ENCODE peak calls at places on chromosomes 6 and 20, in eight cellular contexts. F is A549; X is lower lobe of right lung; R is CD4-positive, alpha-beta memory T cell; P is small intestine; H is body of pancreas; Y is mammary epithelial cell; U is heart left ventricle. D is an unnamed sample.

GRCh38 chr6:97059473-97059872 is 134.9 kb downstream of the KLHL32 start:
- DNase-seq in P (peak; percentile 38), R (no peak), Y (peak; percentile 17), H (no peak), U (no peak), F (peak; percentile 26), X (no peak), D (no peak)

GRCh38 chr20:21826946-21827345 is 121.5 kb downstream of the PAX1 start:
- DNase-seq in R (no peak), F (no peak), Y (no peak), U (no peak), X (no peak), P (no peak), H (no peak), D (no peak)

GRCh38 chr6:44475417-44475778 is 87.9 kb downstream of the CDC5L start:
- DNase-seq in F (no peak), Y (no peak), H (no peak), P (no peak), R (no peak), U (no peak), X (no peak), D (no peak)

GRCh38 chr6:98657764-98658163 is 176.6 kb upstream of the POU3F2 start:
- DNase-seq in X (peak; percentile 45), R (no peak), U (no peak), Y (peak; percentile 32), H (no peak), F (no peak), P (peak; percentile 3), D (no peak)

GRCh38 chr6:44925100-44925739 is 402.9 kb upstream of the RUNX2 start:
- DNase-seq in Y (peak; percentile 72), R (peak; percentile 87), F (no peak), H (no peak), P (peak; percentile 43), U (no peak), X (no peak), D (no peak)

GRCh38 chr6:90496191-90496590 is 90.7 kb downstream of the MAP3K7 start:
- DNase-seq in X (no peak), Y (no peak), R (no peak), F (no peak), P (no peak), U (no peak), H (no peak), D (no peak)

GRCh38 chr6:2979819-2980464 is 8.6 kb upstream of the SERPINB6 start:
- DNase-seq in P (peak; percentile 83), Y (peak; percentile 14), X (no peak), U (no peak), H (no peak), R (no peak), F (no peak), D (no peak)

GRCh38 chr20:36225666-36226065 is 10.6 kb upstream of the AAR2 start:
- DNase-seq in U (no peak), F (no peak), P (no peak), X (no peak), Y (no peak), R (no peak), H (no peak), D (no peak)

GRCh38 chr6:86966271-86966670 is 28.9 kb downstream of the HTR1E start:
- DNase-seq in H (no peak), P (no peak), Y (no peak), R (no peak), X (no peak), F (no peak), U (no peak), D (no peak)

GRCh38 chr6:130843575-130844320 is 16.5 kb downstream of the SMLR1 start:
- DNase-seq in Y (peak; percentile 23), U (no peak), H (no peak), X (no peak), P (peak; percentile 69), F (peak; percentile 4), R (no peak), D (no peak)

GRCh38 chr6:53983301-53983700 is 127.9 kb upstream of the MLIP start:
- DNase-seq in Y (no peak), F (no peak), X (no peak), P (no peak), R (no peak), U (no peak), H (no peak), D (no peak)

GRCh38 chr20:61387961-61388360 is 135.9 kb downstream of the CDH4 start:
- DNase-seq in P (no peak), Y (no peak), U (no peak), R (no peak), H (no peak), F (no peak), X (no peak), D (no peak)

GRCh38 chr6:127092486-127092885 is 26.0 kb upstream of the RSPO3 start:
- DNase-seq in X (no peak), Y (no peak), F (no peak), R (no peak), H (no peak), U (no peak), P (no peak), D (no peak)

GRCh38 chr6:97292671-97293070 is 9.7 kb upstream of the MMS22L start:
- DNase-seq in Y (no peak), R (no peak), X (no peak), P (no peak), H (no peak), F (no peak), U (no peak), D (peak; percentile 58)

GRCh38 chr6:24689964-24690363 is 23.1 kb downstream of the ACOT13 start:
- DNase-seq in U (no peak), F (no peak), H (no peak), R (no peak), X (no peak), P (no peak), Y (no peak), D (no peak)

GRCh38 chr20:7856756-7857155 is 83.5 kb downstream of the HAO1 start:
- DNase-seq in R (no peak), H (no peak), P (no peak), Y (peak; percentile 91), X (no peak), F (no peak), U (no peak), D (no peak)

GRCh38 chr6:138250513-138251247 is 32.4 kb upstream of the PBOV1 start:
- DNase-seq in H (peak; percentile 95), R (no peak), P (no peak), U (peak; percentile 13), X (peak; percentile 55), F (no peak), Y (peak; percentile 90), D (no peak)

GRCh38 chr20:57432874-57433491 is 41.8 kb downstream of the RBM38 start:
- DNase-seq in U (peak; percentile 66), X (peak; percentile 85), Y (peak; percentile 21), P (peak; percentile 68), H (peak; percentile 56), F (no peak), R (peak; percentile 81), D (no peak)

GRCh38 chr6:116779569-116780164 is 14.1 kb upstream of the FAM162B start:
- DNase-seq in Y (no peak), P (peak; percentile 21), F (peak; percentile 6), H (no peak), R (no peak), X (no peak), U (no peak), D (no peak)

GRCh38 chr6:116772450-116772849 is 6.9 kb upstream of the FAM162B start:
- DNase-seq in R (no peak), F (no peak), X (no peak), H (no peak), U (no peak), Y (no peak), P (no peak), D (no peak)

DNA sequence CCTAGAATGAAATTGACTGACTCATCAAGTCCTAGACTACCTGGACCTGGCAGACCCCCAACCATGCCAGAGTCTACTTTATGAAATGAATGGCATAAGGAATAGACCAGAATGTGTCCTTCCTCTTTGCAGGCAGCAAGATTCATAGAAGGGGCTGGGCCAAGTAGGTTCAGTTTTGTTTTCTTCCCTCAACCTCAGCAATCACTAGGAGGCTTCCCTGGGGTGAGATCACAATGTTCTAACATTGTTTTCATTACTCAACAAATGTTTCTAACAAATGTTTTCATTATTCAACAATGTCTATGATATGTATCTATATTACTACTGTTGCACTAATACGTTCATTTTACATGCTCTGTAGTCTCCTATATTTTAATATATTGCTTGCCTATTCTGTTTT is 8.4 kb upstream of the FAM162B start:
- DNase-seq in U (no peak), R (no peak), P (no peak), Y (no peak), X (no peak), F (no peak), H (no peak), D (no peak)
- H3K4me3 ChIP-seq in U (no peak overlapping the region), R (no peak overlapping the region), P (no peak overlapping the region), Y (no peak overlapping the region), X (no peak overlapping the region), F (no peak overlapping the region), H (no peak overlapping the region), D (no peak overlapping the region)

DNA sequence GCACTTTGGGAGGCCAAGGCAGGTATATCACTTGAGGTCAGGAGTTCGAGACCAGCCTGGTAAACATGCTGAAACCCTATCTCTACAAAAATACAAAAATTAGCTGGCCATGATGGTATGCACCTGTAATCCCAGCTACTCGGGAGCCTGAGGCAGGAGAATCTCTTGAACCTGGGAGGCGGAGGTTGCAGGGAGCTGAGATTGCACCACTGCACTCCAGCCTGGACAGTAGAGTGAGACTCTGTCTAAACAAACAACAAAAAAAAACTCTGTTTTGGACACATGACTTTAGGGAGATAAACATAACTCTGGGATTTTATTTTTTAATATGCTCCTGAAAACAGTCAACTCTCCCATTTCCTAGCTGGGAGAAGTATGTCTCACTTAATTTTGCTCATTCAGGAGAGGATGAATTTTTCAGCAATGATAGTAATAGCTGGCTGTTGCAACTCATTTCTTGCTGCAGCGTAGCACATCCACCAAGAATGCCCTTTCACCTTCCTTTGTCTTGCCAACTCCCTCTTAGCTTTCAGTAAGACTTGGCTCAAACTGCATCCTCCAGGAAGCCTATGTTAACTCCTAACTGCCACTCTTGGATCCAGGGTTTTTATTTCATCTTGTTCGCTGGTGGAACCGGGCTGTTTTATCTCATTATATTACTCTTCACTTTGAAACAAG is 24.3 kb downstream of the TOP1 start:
- DNase-seq in U (no peak), P (peak; percentile 56), F (no peak), Y (no peak), H (no peak), R (no peak), X (no peak), D (no peak)
- H3K4me1 ChIP-seq in U (peaks cover 97% of the 10 kb centered on the region), P (peaks cover 48% of the 10 kb centered on the region), F (peaks cover 73% of the 10 kb centered on the region), Y (peaks cover 31% of the 10 kb centered on the region), H (peaks cover 80% of the 10 kb centered on the region), R (peaks cover 65% of the 10 kb centered on the region), X (peaks cover 95% of the 10 kb centered on the region), D (peaks cover 48% of the 10 kb centered on the region)

GRCh38 chr6:27422651-27423332 is 34.2 kb downstream of the ZNF391 start:
- DNase-seq in H (no peak), X (no peak), U (no peak), F (no peak), Y (no peak), R (no peak), P (no peak), D (no peak)
- H3K4me3 ChIP-seq in H (no peak overlapping the region), X (no peak overlapping the region), U (no peak overlapping the region), F (no peak overlapping the region), Y (no peak overlapping the region), R (no peak overlapping the region), P (no peak overlapping the region), D (no peak overlapping the region)

DNA sequence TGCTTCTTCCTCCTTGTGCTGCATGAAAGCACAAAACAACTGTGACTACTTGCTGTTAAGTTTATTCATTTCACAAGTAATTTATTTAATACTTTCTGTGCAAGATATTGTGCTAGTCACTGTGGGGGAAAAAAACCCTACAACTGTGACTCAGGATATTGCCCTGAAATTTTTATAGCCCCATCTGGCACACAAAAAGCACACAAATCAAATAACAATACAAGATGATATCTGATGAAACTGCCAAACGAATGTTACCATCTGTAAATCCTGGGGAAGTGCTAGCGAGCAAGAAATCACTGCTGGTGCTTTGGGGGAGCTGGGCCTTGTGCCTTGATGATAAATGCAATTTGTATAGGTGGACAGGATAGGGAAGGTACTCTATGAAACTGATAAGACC is 115.5 kb downstream of the RTN4IP1 start:
- DNase-seq in X (no peak), F (no peak), H (no peak), U (no peak), Y (peak; percentile 41), P (no peak), R (peak; percentile 43), D (no peak)
- H3K4me1 ChIP-seq in X (peaks cover 65% of the 10 kb centered on the region), F (peaks cover 9% of the 10 kb centered on the region), H (peaks cover 38% of the 10 kb centered on the region), U (peaks cover 23% of the 10 kb centered on the region), Y (peaks cover 51% of the 10 kb centered on the region), P (no peaks in the 10 kb centered on the region), R (peaks cover 66% of the 10 kb centered on the region), D (peaks cover 37% of the 10 kb centered on the region)

D was measured in SJSA1.